ENCODE peak calls at places on chromosomes 6 and 20, in five cellular contexts. E is astrocyte of the spinal cord; V is T-cell; K is activated CD4-positive, alpha-beta memory T cell treated with anti-CD3 and anti-CD28 coated beads for 36 hours; S is AG20443. Q is an unnamed sample.

GRCh38 chr20:58075980-58076749 is 152.3 kb downstream of the ANKRD60 start:
- DNase-seq in S (no peak), V (no peak), K (no peak), E (peak), Q (no peak)

GRCh38 chr6:133991096-133991593 is 38.1 kb downstream of the TBPL1 start:
- DNase-seq in V (no peak), E (peak), S (peak), K (no peak), Q (no peak)

GRCh38 chr6:2102966-2103365 is 142.4 kb downstream of the GMDS start:
- DNase-seq in V (no peak), E (peak), S (no peak), K (no peak), Q (no peak)

GRCh38 chr6:32969685-32970412 is 1.5 kb downstream of the BRD2 start:
- DNase-seq in E (peak), K (peak), S (peak), V (peak), Q (no peak)

GRCh38 chr6:11009353-11009752 is 34.8 kb downstream of the ELOVL2 start:
- DNase-seq in E (peak), V (no peak), S (peak), K (no peak), Q (no peak)

GRCh38 chr6:53297004-53297403 is 51.7 kb downstream of the ELOVL5 start:
- DNase-seq in S (no peak), E (no peak), V (no peak), K (no peak), Q (no peak)

GRCh38 chr6:159616456-159616855 is 76.6 kb downstream of the SOD2 start:
- DNase-seq in S (no peak), V (no peak), K (no peak), E (no peak), Q (no peak)

GRCh38 chr6:116314878-116315277 is 35.1 kb upstream of the TSPYL1 start:
- DNase-seq in S (no peak), E (no peak), V (no peak), K (no peak), Q (no peak)

GRCh38 chr6:127635091-127635490 is 58.1 kb downstream of the C6orf58 start:
- DNase-seq in V (no peak), K (no peak), E (no peak), S (no peak), Q (no peak)

GRCh38 chr20:3696200-3696599 is 14.4 kb upstream of the ADAM33 start:
- DNase-seq in K (no peak), V (no peak), E (no peak), S (no peak), Q (no peak)

GRCh38 chr6:96923400-96923799 is 1.1 kb upstream of the KLHL32 start:
- DNase-seq in E (no peak), V (no peak), S (no peak), K (no peak), Q (no peak)

GRCh38 chr6:142946924-142947701 is 2.1 kb upstream of the HIVEP2 start:
- DNase-seq in E (peak), V (peak), K (peak), S (peak), Q (no peak)

GRCh38 chr20:35252037-35252461 is 25.6 kb downstream of the MMP24 start:
- DNase-seq in E (no peak), S (no peak), K (peak), V (no peak), Q (no peak)

GRCh38 chr20:23200914-23201313 is 114.8 kb upstream of the CD93 start:
- DNase-seq in S (no peak), K (peak), V (no peak), E (peak), Q (peak)

GRCh38 chr6:152401978-152402377 is 235.2 kb downstream of the SYNE1 start:
- DNase-seq in V (no peak), E (peak), K (no peak), S (peak), Q (no peak)

GRCh38 chr6:166707045-166707444 is 80.0 kb upstream of the RPS6KA2 start:
- DNase-seq in V (no peak), K (peak), S (peak), E (peak), Q (peak)

GRCh38 chr6:125792172-125792571 is 1.4 kb downstream of the NCOA7 start:
- DNase-seq in V (no peak), K (no peak), E (no peak), S (no peak), Q (no peak)